ENCODE peak calls at places on chromosomes 4 and X, in six cellular contexts. One of them, this sample, is unnamed.

GRCh38 chr4:27129871-27130277 is 269.2 kb downstream of the STIM2 start:
- DNase-seq in pancreas: no peak
- DNase-seq in fibroblast of pulmonary artery: no peak
- DNase-seq in adrenal gland: no peak
- DNase-seq in CD8-positive, alpha-beta T cell: no peak
- DNase-seq in DND-41: no peak
- DNase-seq in this sample: no peak

GRCh38 chrX:78513996-78514745 is 145.0 kb downstream of the RTL3 start:
- DNase-seq in pancreas: no peak
- DNase-seq in fibroblast of pulmonary artery: no peak
- DNase-seq in adrenal gland: no peak
- DNase-seq in DND-41: no peak
- DNase-seq in CD8-positive, alpha-beta T cell: no peak
- DNase-seq in this sample: no peak

GRCh38 chr4:151302432-151302831 is 23.0 kb downstream of the SH3D19 start:
- DNase-seq in pancreas: no peak
- DNase-seq in fibroblast of pulmonary artery: peak
- DNase-seq in DND-41: no peak
- DNase-seq in adrenal gland: peak
- DNase-seq in CD8-positive, alpha-beta T cell: no peak
- DNase-seq in this sample: no peak

GRCh38 chrX:150361777-150362351 is 1.3 kb upstream of the MAMLD1 start:
- DNase-seq in adrenal gland: peak
- DNase-seq in DND-41: no peak
- DNase-seq in pancreas: peak
- DNase-seq in fibroblast of pulmonary artery: peak
- DNase-seq in CD8-positive, alpha-beta T cell: peak
- DNase-seq in this sample: no peak

GRCh38 chr4:132437117-132437516 is 712.0 kb upstream of the PCDH10 start:
- DNase-seq in fibroblast of pulmonary artery: no peak
- DNase-seq in pancreas: no peak
- DNase-seq in DND-41: no peak
- DNase-seq in adrenal gland: no peak
- DNase-seq in CD8-positive, alpha-beta T cell: no peak
- DNase-seq in this sample: no peak

GRCh38 chr4:20313237-20314030 is 61.7 kb downstream of the SLIT2 start:
- DNase-seq in fibroblast of pulmonary artery: peak
- DNase-seq in adrenal gland: no peak
- DNase-seq in pancreas: peak
- DNase-seq in CD8-positive, alpha-beta T cell: no peak
- DNase-seq in DND-41: no peak
- DNase-seq in this sample: no peak

GRCh38 chrX:30525732-30526131 is 51.8 kb downstream of the TASL start:
- DNase-seq in adrenal gland: no peak
- DNase-seq in DND-41: no peak
- DNase-seq in fibroblast of pulmonary artery: no peak
- DNase-seq in pancreas: no peak
- DNase-seq in CD8-positive, alpha-beta T cell: no peak
- DNase-seq in this sample: no peak

GRCh38 chrX:14362731-14363130 is 166.6 kb upstream of the GLRA2 start:
- DNase-seq in DND-41: no peak
- DNase-seq in CD8-positive, alpha-beta T cell: no peak
- DNase-seq in fibroblast of pulmonary artery: peak
- DNase-seq in adrenal gland: no peak
- DNase-seq in pancreas: no peak
- DNase-seq in this sample: no peak

DNA sequence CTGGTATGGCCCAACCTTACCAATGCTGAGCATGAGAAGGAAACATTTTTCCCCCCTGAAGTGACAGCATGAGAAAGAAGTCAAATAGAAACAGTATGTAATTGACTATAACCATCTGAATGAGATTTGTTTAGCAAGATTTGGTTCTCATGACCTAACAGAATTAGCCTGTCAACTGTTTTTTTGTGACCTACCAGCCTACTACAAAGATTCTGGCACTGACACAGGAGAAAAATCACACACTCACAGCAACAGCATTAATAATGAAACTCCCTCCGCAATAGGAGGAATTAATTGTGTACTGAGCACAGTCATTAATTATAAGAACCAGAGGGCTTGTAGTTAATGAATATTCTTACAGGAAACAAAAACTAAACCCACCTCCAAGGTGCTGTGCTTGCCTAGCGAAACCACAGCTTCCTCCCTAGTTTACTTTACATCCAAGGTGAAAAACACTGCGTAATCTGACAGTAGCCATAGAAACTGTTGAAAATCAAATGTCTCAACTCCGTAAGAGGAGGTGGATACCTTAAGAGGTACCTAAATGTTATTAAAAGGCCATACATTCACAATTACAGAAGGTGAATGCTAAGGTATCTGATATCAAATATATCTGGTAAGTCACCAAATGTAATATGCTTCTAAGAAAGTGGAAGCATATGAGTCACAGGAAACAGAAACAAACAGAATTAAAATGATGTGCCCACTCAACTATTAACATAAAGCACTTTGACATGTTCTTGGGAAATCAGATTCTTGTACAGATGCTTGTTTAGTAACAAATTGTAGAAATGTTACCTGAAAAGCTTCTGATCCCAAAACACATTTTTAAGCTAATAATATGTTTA is 35.0 kb downstream of the MMRN1 start:
- DNase-seq in CD8-positive, alpha-beta T cell: no peak
- DNase-seq in adrenal gland: no peak
- DNase-seq in DND-41: no peak
- DNase-seq in fibroblast of pulmonary artery: peak
- DNase-seq in pancreas: no peak
- DNase-seq in this sample: no peak
- H3K4me3 ChIP-seq in CD8-positive, alpha-beta T cell: no peak
- H3K4me3 ChIP-seq in adrenal gland: no peak
- H3K4me3 ChIP-seq in DND-41: no peak
- H3K4me3 ChIP-seq in fibroblast of pulmonary artery: no peak
- H3K4me3 ChIP-seq in pancreas: no peak
- H3K4me3 ChIP-seq in this sample: no peak

DNA sequence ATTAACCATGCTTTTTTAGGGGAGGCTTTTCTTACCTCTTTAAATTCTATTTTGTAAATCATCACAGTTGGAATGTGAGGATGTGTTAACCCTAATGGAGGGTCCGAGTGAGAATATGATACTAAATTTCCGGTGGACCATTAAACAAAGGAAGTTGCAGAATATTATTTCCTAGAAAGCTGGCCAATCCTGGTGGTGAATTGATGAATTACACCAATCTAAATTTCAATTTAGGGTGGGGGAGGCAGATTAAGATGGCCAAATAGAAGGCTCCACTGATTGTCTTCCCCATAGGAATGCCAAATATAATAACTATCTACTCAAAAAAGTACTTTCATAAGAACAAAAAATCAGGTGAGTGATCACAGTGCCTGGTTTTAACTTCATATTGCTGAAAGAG is 1045.6 kb downstream of the GLUD2 start:
- DNase-seq in DND-41: no peak
- DNase-seq in fibroblast of pulmonary artery: no peak
- DNase-seq in pancreas: no peak
- DNase-seq in CD8-positive, alpha-beta T cell: no peak
- DNase-seq in adrenal gland: no peak
- DNase-seq in this sample: no peak
- TF ChIP-seq CTCF in DND-41: no peak
- TF ChIP-seq CTCF in fibroblast of pulmonary artery: no peak
- TF ChIP-seq CTCF in pancreas: no peak
- TF ChIP-seq CTCF in CD8-positive, alpha-beta T cell: no peak
- TF ChIP-seq CTCF in adrenal gland: no peak
- TF ChIP-seq CTCF in this sample: no peak

DNA sequence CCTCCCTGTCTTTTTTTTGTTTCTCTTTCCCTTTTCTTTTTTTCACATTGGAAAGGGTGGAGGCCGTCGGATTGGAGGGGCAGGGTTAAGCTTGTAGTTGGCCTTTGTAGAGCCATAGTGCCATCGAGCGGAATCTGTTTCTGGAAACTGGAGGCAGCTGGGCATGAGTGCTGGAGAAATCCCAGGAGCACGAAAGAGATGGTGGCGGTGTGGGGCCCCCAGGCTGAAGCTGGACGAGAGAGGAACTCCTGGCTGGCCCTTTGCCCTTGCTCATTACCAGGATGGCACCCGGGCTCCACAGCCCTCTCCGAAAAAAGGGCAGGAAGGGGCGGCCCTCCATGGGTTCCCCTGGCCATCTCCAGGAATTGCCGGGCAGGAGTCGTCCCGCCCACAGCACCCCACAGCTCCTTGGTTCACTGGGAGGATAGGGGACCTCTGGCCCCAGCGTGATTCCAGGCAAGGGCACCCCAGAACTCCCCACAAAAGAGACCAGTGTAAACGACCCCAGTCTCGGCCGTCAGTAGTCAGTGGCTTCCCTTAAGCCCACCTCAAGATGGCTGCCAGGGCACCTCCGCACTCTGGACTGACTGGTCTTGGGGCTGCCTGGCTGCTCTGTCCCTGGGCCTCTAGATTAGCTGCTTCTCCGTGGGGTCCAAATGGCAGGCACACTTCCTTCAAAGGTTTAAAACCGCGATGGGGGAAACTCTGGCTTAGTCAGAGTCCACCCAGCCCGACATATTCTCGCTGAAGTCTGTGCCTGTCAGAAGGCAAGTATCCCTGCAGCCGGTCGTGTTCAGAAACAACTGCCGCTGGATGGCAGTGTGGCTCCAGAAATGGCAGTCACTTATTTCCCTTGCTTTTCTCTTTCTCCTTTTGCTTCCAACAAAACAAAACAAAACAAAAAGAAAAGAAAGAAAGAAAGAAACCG is 74.1 kb downstream of the NBDY start:
- DNase-seq in fibroblast of pulmonary artery: peak
- DNase-seq in CD8-positive, alpha-beta T cell: peak
- DNase-seq in pancreas: peak
- DNase-seq in DND-41: no peak
- DNase-seq in adrenal gland: peak
- DNase-seq in this sample: peak
- H3K4me3 ChIP-seq in fibroblast of pulmonary artery: no peak
- H3K4me3 ChIP-seq in CD8-positive, alpha-beta T cell: no peak
- H3K4me3 ChIP-seq in pancreas: peak
- H3K4me3 ChIP-seq in DND-41: no peak
- H3K4me3 ChIP-seq in adrenal gland: no peak
- H3K4me3 ChIP-seq in this sample: peak

GRCh38 chrX:69229436-69229835 is 64.2 kb upstream of the PJA1 start:
- DNase-seq in CD8-positive, alpha-beta T cell: no peak
- DNase-seq in fibroblast of pulmonary artery: peak
- DNase-seq in adrenal gland: no peak
- DNase-seq in pancreas: no peak
- DNase-seq in DND-41: no peak
- DNase-seq in this sample: no peak

GRCh38 chrX:69236641-69237040 is 71.4 kb upstream of the PJA1 start:
- DNase-seq in adrenal gland: no peak
- DNase-seq in pancreas: no peak
- DNase-seq in CD8-positive, alpha-beta T cell: no peak
- DNase-seq in DND-41: no peak
- DNase-seq in fibroblast of pulmonary artery: no peak
- DNase-seq in this sample: no peak

GRCh38 chrX:69231903-69232302 is 66.7 kb upstream of the PJA1 start:
- DNase-seq in CD8-positive, alpha-beta T cell: no peak
- DNase-seq in adrenal gland: no peak
- DNase-seq in fibroblast of pulmonary artery: no peak
- DNase-seq in pancreas: no peak
- DNase-seq in DND-41: no peak
- DNase-seq in this sample: no peak

GRCh38 chrX:69234624-69235023 is 69.4 kb upstream of the PJA1 start:
- DNase-seq in DND-41: no peak
- DNase-seq in adrenal gland: no peak
- DNase-seq in CD8-positive, alpha-beta T cell: no peak
- DNase-seq in pancreas: no peak
- DNase-seq in fibroblast of pulmonary artery: no peak
- DNase-seq in this sample: no peak

DNA sequence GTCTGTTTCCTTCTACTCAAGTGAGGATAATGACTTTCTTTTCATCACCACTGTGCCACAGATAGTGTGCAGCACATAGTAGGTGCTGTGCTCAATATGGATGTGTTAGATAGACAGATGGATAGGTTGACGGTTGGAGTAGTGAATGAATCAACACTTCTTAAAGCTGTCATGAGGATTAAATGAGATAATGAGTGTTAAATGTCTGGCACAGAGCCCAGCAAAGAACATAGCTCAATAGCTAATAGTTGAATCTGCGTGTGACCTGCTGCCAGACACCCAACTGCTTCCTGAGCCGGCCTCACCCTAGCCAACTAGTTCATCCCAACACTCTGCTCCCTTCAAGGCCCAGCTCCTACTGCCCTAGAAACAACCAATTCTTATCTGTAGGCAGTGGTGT is 67.7 kb upstream of the PJA1 start:
- DNase-seq in DND-41: no peak
- DNase-seq in fibroblast of pulmonary artery: no peak
- DNase-seq in adrenal gland: no peak
- DNase-seq in CD8-positive, alpha-beta T cell: no peak
- DNase-seq in pancreas: no peak
- DNase-seq in this sample: no peak
- TF ChIP-seq CTCF in DND-41: no peak
- TF ChIP-seq CTCF in fibroblast of pulmonary artery: no peak
- TF ChIP-seq CTCF in adrenal gland: no peak
- TF ChIP-seq CTCF in CD8-positive, alpha-beta T cell: no peak
- TF ChIP-seq CTCF in pancreas: no peak
- TF ChIP-seq CTCF in this sample: no peak

GRCh38 chrX:47573334-47574095 is 8.7 kb upstream of the TIMP1 start:
- DNase-seq in pancreas: no peak
- DNase-seq in DND-41: no peak
- DNase-seq in CD8-positive, alpha-beta T cell: no peak
- DNase-seq in fibroblast of pulmonary artery: peak
- DNase-seq in adrenal gland: no peak
- DNase-seq in this sample: no peak

GRCh38 chrX:47572773-47573333 is 9.4 kb upstream of the TIMP1 start:
- DNase-seq in adrenal gland: no peak
- DNase-seq in pancreas: no peak
- DNase-seq in fibroblast of pulmonary artery: no peak
- DNase-seq in DND-41: no peak
- DNase-seq in CD8-positive, alpha-beta T cell: no peak
- DNase-seq in this sample: no peak

GRCh38 chrX:47574609-47575325 is 7.5 kb upstream of the TIMP1 start:
- DNase-seq in pancreas: no peak
- DNase-seq in CD8-positive, alpha-beta T cell: no peak
- DNase-seq in adrenal gland: peak
- DNase-seq in DND-41: no peak
- DNase-seq in fibroblast of pulmonary artery: no peak
- DNase-seq in this sample: no peak

GRCh38 chrX:47576021-47576898 is 6.0 kb upstream of the TIMP1 start:
- DNase-seq in adrenal gland: peak
- DNase-seq in fibroblast of pulmonary artery: no peak
- DNase-seq in pancreas: no peak
- DNase-seq in CD8-positive, alpha-beta T cell: no peak
- DNase-seq in DND-41: no peak
- DNase-seq in this sample: no peak

DNA sequence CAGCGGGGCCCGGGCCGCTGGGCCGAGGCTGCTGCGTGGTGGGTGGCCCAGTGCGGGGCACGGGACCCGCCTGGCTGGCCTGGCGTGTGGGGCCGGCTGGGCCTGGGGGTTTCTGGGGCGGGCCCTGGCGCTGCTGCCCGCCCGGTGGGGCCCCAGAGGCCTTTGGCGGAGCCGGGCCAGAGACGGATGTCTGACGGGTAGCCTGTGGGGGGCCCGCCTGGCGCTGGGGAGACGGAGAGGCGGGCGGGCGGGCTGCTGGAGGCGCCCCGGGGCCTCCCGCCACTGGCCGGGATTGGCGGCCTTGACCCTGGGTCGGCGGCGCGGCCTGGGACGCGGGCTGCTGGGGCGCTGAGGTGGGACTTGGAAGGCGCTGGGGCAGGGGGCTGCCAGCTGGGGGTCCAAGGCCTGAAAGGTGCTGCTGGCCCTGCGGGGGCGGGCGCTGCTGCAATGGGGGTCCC is 8.1 kb upstream of the TIMP1 start:
- DNase-seq in fibroblast of pulmonary artery: no peak
- DNase-seq in DND-41: no peak
- DNase-seq in pancreas: peak
- DNase-seq in CD8-positive, alpha-beta T cell: no peak
- DNase-seq in adrenal gland: peak
- DNase-seq in this sample: no peak
- H3K4me3 ChIP-seq in fibroblast of pulmonary artery: peak
- H3K4me3 ChIP-seq in DND-41: no peak
- H3K4me3 ChIP-seq in pancreas: no peak
- H3K4me3 ChIP-seq in CD8-positive, alpha-beta T cell: no peak
- H3K4me3 ChIP-seq in adrenal gland: no peak
- H3K4me3 ChIP-seq in this sample: no peak